ENCODE peak calls at places on chromosomes 11 and 22, in eight cellular contexts. D, G, E, Y, J, P, F and O are unnamed samples.

GRCh38 chr11:12592283-12592682 is 81.9 kb upstream of the TEAD1 start:
- DNase-seq in Y (no peak), P (no peak), G (no peak), D (no peak), J (no peak), F (no peak), E (no peak), O (no peak)

GRCh38 chr22:40654522-40655167 is 18.1 kb upstream of the MRTFA start:
- DNase-seq in E (peak), G (no peak), P (no peak), F (no peak), D (no peak), Y (peak), J (peak), O (peak)

GRCh38 chr11:102115557-102115956 is 5.3 kb downstream of the YAP1 start:
- DNase-seq in Y (peak), G (no peak), P (no peak), E (peak), D (no peak), F (peak), J (no peak), O (peak)

GRCh38 chr11:126308271-126308671 is 4.4 kb downstream of the DCPS start:
- DNase-seq in F (no peak), P (no peak), J (no peak), D (no peak), E (peak), Y (no peak), G (no peak), O (no peak)

GRCh38 chr11:42951266-42951665 is 360.5 kb upstream of the API5 start:
- DNase-seq in D (no peak), F (no peak), G (no peak), P (no peak), Y (no peak), E (no peak), J (peak), O (no peak)

GRCh38 chr11:70509476-70509875 is 111.1 kb downstream of the CTTN start:
- DNase-seq in Y (no peak), G (peak), J (no peak), D (no peak), P (peak), E (no peak), F (no peak), O (no peak)

GRCh38 chr11:83392556-83392955 is 106.4 kb upstream of the CCDC90B start:
- DNase-seq in D (no peak), F (no peak), Y (no peak), P (no peak), J (no peak), E (no peak), G (no peak), O (no peak)

GRCh38 chr11:3093281-3094191 is 36.3 kb upstream of the CARS1 start:
- DNase-seq in G (peak), J (peak), P (peak), E (no peak), D (no peak), F (no peak), Y (no peak), O (peak)

GRCh38 chr11:14774738-14775137 is 117.3 kb downstream of the CYP2R1 start:
- DNase-seq in Y (no peak), E (peak), J (no peak), F (no peak), D (no peak), P (no peak), G (no peak), O (no peak)

GRCh38 chr22:45298934-45299505 is 10.7 kb upstream of the FAM118A start:
- DNase-seq in P (no peak), J (no peak), G (no peak), F (no peak), E (no peak), D (no peak), Y (no peak), O (peak)

GRCh38 chr22:45302751-45303150 is 7.0 kb upstream of the FAM118A start:
- DNase-seq in G (no peak), D (no peak), E (peak), J (no peak), P (no peak), Y (no peak), F (no peak), O (no peak)

GRCh38 chr22:45304971-45305370 is 4.8 kb upstream of the FAM118A start:
- DNase-seq in G (no peak), Y (no peak), D (no peak), E (peak), F (no peak), P (no peak), J (no peak), O (no peak)

GRCh38 chr22:45305456-45306065 is 4.2 kb upstream of the FAM118A start:
- DNase-seq in Y (no peak), J (no peak), E (no peak), G (no peak), D (no peak), F (no peak), P (no peak), O (no peak)

DNA sequence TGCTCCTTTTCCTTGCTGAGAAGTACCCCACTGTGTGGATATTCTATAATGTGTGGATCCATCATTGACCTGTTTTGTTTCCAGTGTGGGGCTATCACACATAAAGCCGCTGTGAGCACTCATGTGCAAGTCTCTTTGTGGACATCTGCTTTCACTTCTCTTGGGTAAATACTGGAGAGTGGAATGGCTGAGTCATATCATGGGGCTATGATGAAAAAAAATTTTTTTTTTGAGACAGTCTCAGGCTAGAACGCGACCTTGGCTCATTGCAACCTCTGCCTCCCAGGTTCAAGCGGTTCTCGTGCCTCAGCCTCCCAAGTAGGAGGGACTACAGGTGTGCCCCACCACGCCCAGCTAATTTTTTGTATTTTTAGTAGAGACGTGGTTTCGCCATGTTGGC is 7.7 kb upstream of the FAM118A start:
- DNase-seq in P (no peak), F (no peak), D (no peak), G (no peak), Y (no peak), E (peak), J (no peak), O (no peak)
- H3K4me3 ChIP-seq in P (no peak), F (no peak), D (no peak), G (no peak), Y (no peak), E (no peak), J (no peak), O (no peak)

GRCh38 chr11:118264568-118265470 is 722 bp upstream of the MPZL2 start:
- DNase-seq in D (no peak), G (no peak), F (peak), J (no peak), E (no peak), P (no peak), Y (no peak), O (peak)
- H3K4me3 ChIP-seq in D (no peak), G (no peak), F (peak), J (peak), E (peak), P (no peak), Y (peak), O (peak)

GRCh38 chr11:119335655-119336543 is 1.6 kb downstream of the RNF26 start:
- DNase-seq in D (no peak), G (no peak), E (peak), P (no peak), F (no peak), J (no peak), Y (no peak), O (peak)

GRCh38 chr11:119338946-119339580 is 1.6 kb downstream of the C1QTNF5 start:
- DNase-seq in P (no peak), D (no peak), J (no peak), G (no peak), E (no peak), F (no peak), Y (no peak), O (peak)

GRCh38 chr11:119336744-119337469 is 2.6 kb downstream of the RNF26 start:
- DNase-seq in G (peak), Y (no peak), E (no peak), J (no peak), D (no peak), P (no peak), F (no peak), O (peak)

GRCh38 chr11:119338318-119338890 is 2.3 kb downstream of the C1QTNF5 start:
- DNase-seq in Y (peak), J (peak), D (peak), E (peak), P (no peak), G (peak), F (peak), O (peak)

DNA sequence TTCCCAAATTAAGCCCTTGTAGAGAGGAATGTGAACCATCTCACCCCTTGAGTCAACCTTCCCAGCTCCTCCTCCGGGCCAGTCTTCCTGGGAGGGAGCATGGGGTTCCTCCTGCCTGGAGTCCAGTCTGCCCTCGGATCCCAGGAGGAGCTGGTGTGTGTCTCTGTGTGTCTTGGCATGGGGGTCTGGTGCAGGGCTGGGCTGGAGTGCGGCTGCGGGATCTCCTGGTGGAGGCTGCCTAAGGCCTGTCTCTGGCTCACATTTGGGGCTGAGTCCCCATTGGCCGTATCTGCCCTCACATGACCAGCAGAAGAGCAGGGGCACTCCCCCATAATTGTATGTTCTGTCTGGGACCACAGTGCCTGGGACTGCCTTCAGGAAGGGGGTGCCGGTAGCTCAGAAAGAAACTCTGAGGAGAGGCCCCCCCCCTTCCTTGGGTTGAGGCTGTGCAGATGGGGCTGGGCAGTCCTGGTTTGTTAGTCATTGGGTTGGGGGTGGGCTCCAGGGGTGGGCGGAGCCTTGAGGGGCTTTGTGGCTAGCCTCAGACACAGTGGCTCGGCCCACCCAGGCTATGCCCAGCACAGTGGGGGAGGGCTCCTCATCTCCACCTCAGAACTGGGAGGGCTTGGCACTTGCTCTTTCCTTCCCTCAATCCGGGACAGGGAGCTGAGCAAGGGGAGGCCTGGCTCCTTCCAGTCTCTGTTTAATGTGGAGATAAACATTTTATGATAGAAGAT is 2.9 kb downstream of the C1QTNF5 start:
- DNase-seq in J (no peak), E (no peak), Y (no peak), P (no peak), F (no peak), G (peak), D (no peak), O (peak)
- H3K4me3 ChIP-seq in J (peak), E (no peak), Y (no peak), P (no peak), F (no peak), G (no peak), D (peak), O (peak)

DNA sequence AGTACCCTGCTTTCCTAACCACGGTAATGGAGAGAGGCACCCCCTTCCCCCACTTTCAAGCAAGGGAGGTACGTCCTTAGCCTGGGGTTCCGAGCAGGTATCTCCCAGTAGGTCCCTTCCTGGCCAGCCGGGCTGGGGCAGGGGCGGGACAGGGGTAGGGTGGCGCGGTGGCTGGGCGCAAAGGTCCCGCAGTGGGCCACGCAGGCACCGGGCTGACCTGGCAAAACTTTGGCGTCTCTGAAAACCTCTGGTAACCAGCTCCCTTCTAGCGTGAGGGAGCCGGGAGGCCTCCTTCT is 323 bp upstream of the P2RY2 start:
- DNase-seq in D (no peak), G (no peak), F (no peak), E (no peak), J (no peak), P (no peak), Y (no peak), O (no peak)
- H3K4me3 ChIP-seq in D (no peak), G (peak), F (peak), E (peak), J (peak), P (peak), Y (peak), O (peak)

DNA sequence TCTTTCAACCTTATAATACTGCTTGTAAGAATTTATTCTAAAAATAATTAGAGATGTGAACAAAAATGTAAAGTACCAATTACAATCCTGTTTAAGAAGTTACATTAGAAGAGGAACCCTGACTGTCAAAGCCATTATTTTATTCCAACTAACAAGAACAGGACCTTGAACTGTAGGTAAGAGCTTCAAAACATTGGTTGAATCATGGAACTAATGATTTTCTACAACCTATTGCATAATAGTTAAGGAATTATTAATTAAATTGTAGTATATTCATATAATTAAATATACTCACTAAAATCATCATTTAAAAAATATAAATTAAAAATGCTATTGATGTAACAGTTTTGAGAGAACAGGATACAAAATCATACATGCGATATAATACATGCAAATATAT is 649.4 kb upstream of the KIRREL3 start:
- DNase-seq in J (no peak), D (no peak), E (no peak), Y (no peak), G (no peak), P (no peak), F (no peak), O (no peak)
- H3K4me3 ChIP-seq in J (no peak), D (no peak), E (no peak), Y (no peak), G (no peak), P (no peak), F (no peak), O (no peak)

GRCh38 chr22:37245740-37246139 is 1.7 kb upstream of the RAC2 start:
- DNase-seq in Y (no peak), G (no peak), J (no peak), D (no peak), E (no peak), F (no peak), P (no peak), O (no peak)
- H3K4me3 ChIP-seq in Y (no peak), G (no peak), J (no peak), D (peak), E (no peak), F (no peak), P (no peak), O (no peak)

DNA sequence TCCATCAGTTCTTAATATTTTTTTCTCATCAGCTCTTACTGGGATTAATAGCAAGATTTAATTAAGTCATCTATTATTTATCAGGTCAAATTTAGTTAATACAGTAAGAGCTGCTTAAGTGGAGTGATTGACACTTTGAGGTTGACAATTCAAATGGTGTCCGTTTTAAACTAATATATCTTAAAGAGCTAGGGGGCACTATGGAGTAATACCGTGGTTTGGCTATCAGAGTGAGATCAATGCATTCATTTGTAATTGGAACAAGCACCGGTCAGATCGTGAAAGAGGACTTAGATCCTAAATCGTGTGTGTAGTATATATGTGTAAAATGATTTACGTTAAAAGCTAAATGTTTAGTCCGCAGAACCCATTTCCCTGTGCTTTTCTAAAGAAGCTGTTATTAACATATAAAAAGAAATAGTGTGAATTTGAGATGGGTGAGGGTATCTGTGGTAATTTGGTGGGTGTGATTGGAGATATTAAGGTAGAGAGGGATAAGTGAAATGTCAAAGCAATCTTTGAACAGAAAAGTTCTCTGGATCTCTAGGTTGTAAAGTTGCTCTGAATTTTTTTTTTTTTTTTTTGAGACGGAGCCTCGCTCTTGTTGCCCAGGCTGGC is 2.3 kb downstream of the SIK2 start:
- DNase-seq in E (peak), G (no peak), Y (no peak), F (no peak), P (no peak), J (no peak), D (peak), O (peak)
- H3K4me3 ChIP-seq in E (no peak), G (no peak), Y (peak), F (no peak), P (no peak), J (peak), D (peak), O (no peak)

DNA sequence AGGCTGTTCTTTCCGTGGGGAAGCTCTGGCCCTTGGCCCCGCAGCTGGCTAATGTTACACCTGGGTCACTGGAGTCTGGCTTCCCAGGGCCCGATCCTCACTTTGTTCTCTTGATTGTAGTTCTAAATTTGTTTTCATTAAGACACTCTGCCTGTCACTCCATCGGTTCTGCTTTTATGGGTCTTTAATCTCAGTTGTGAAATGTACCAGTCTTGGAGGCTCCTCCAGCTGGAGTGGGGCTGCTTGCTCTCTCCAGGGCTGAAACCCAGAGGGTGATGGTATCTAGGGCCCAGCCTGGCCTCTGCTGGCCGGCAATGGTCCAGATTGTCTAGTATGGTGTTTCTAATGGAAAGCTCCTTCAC is 352.9 kb downstream of the TENM4 start:
- DNase-seq in Y (no peak), E (no peak), J (no peak), P (no peak), F (no peak), D (no peak), G (no peak), O (no peak)
- H3K4me3 ChIP-seq in Y (no peak), E (no peak), J (no peak), P (no peak), F (no peak), D (no peak), G (no peak), O (no peak)

GRCh38 chr11:61295596-61295926 is 445 bp upstream of the VWCE start:
- DNase-seq in P (no peak), G (peak), J (peak), E (no peak), D (no peak), F (no peak), Y (no peak), O (no peak)
- H3K4me3 ChIP-seq in P (no peak), G (no peak), J (peak), E (no peak), D (peak), F (no peak), Y (peak), O (peak)

GRCh38 chr22:42492323-42492690 is 27.3 kb downstream of the RRP7A start:
- DNase-seq in Y (no peak), D (no peak), E (no peak), G (no peak), P (no peak), F (no peak), J (no peak), O (peak)

GRCh38 chr22:42484506-42484905 is 35.1 kb downstream of the RRP7A start:
- DNase-seq in Y (no peak), F (no peak), J (no peak), E (no peak), D (no peak), G (no peak), P (no peak), O (no peak)

GRCh38 chr22:42489000-42489399 is 30.6 kb downstream of the RRP7A start:
- DNase-seq in G (no peak), J (no peak), F (no peak), D (no peak), Y (no peak), E (no peak), P (no peak), O (no peak)

GRCh38 chr22:42493393-42493792 is 26.2 kb downstream of the RRP7A start:
- DNase-seq in E (no peak), J (no peak), Y (no peak), P (no peak), D (no peak), G (no peak), F (no peak), O (peak)

GRCh38 chr22:42490244-42490832 is 29.3 kb downstream of the RRP7A start:
- DNase-seq in G (no peak), D (no peak), E (no peak), J (peak), Y (no peak), P (no peak), F (no peak), O (peak)
- H3K4me3 ChIP-seq in G (no peak), D (no peak), E (no peak), J (no peak), Y (no peak), P (no peak), F (no peak), O (no peak)